ENCODE peak calls at places on chromosomes 1 and 21, in four cellular contexts. One of them, this sample, is unnamed.

GRCh38 chr1:172498858-172499257 is 34.1 kb upstream of the SUCO start:
- DNase-seq in trophoblast cell: no peak
- DNase-seq in H9: no peak
- DNase-seq in IMR-90: no peak
- DNase-seq in this sample: no peak

GRCh38 chr1:239718571-239718970 is 332.2 kb downstream of the CHRM3 start:
- DNase-seq in trophoblast cell: no peak
- DNase-seq in H9: no peak
- DNase-seq in IMR-90: no peak
- DNase-seq in this sample: no peak

GRCh38 chr1:90800012-90800717 is 83.1 kb upstream of the BARHL2 start:
- DNase-seq in trophoblast cell: no peak
- DNase-seq in H9: no peak
- DNase-seq in IMR-90: no peak
- DNase-seq in this sample: no peak

GRCh38 chr1:28437924-28438699 is 67.7 kb upstream of the RCC1 start:
- DNase-seq in trophoblast cell: peak
- DNase-seq in H9: peak
- DNase-seq in IMR-90: peak
- DNase-seq in this sample: peak

GRCh38 chr1:200183637-200184036 is 156.1 kb downstream of the NR5A2 start:
- DNase-seq in trophoblast cell: no peak
- DNase-seq in H9: no peak
- DNase-seq in IMR-90: no peak
- DNase-seq in this sample: no peak

GRCh38 chr1:229209386-229209785 is 61.5 kb upstream of the RAB4A start:
- DNase-seq in trophoblast cell: peak
- DNase-seq in H9: no peak
- DNase-seq in IMR-90: peak
- DNase-seq in this sample: no peak

GRCh38 chr1:154714638-154715037 is 106.7 kb upstream of the ADAR start:
- DNase-seq in trophoblast cell: peak
- DNase-seq in H9: no peak
- DNase-seq in IMR-90: peak
- DNase-seq in this sample: no peak

GRCh38 chr1:2316451-2316940 is 74.9 kb downstream of the MORN1 start:
- DNase-seq in trophoblast cell: peak
- DNase-seq in H9: no peak
- DNase-seq in IMR-90: peak
- DNase-seq in this sample: no peak

GRCh38 chr1:6870571-6870970 is 85.3 kb downstream of the CAMTA1 start:
- DNase-seq in trophoblast cell: no peak
- DNase-seq in H9: no peak
- DNase-seq in IMR-90: peak
- DNase-seq in this sample: no peak

GRCh38 chr1:180800945-180801344 is 111.8 kb upstream of the KIAA1614 start:
- DNase-seq in trophoblast cell: no peak
- DNase-seq in H9: no peak
- DNase-seq in IMR-90: no peak
- DNase-seq in this sample: no peak

GRCh38 chr1:63523738-63524137 is 413 bp downstream of the EFCAB7 start:
- DNase-seq in trophoblast cell: no peak
- DNase-seq in H9: no peak
- DNase-seq in IMR-90: no peak
- DNase-seq in this sample: no peak

GRCh38 chr21:30354308-30355005 is 6.1 kb upstream of the KRTAP23-1 start:
- DNase-seq in trophoblast cell: no peak
- DNase-seq in H9: no peak
- DNase-seq in IMR-90: no peak
- DNase-seq in this sample: no peak

GRCh38 chr1:75999034-75999433 is 66.8 kb upstream of the ASB17 start:
- DNase-seq in trophoblast cell: no peak
- DNase-seq in H9: no peak
- DNase-seq in IMR-90: no peak
- DNase-seq in this sample: no peak

GRCh38 chr1:64948905-64949833 is 17.2 kb downstream of the JAK1 start:
- DNase-seq in trophoblast cell: peak
- DNase-seq in H9: no peak
- DNase-seq in IMR-90: no peak
- DNase-seq in this sample: no peak

GRCh38 chr1:193275773-193276172 is 89.4 kb upstream of the B3GALT2 start:
- DNase-seq in trophoblast cell: no peak
- DNase-seq in H9: peak
- DNase-seq in IMR-90: no peak
- DNase-seq in this sample: no peak

GRCh38 chr1:184755226-184756065 is 788 bp upstream of the EDEM3 start:
- DNase-seq in trophoblast cell: peak
- DNase-seq in H9: no peak
- DNase-seq in IMR-90: no peak
- DNase-seq in this sample: no peak

GRCh38 chr1:47867447-47868347 is 129.5 kb downstream of the TRABD2B start:
- DNase-seq in trophoblast cell: no peak
- DNase-seq in H9: no peak
- DNase-seq in IMR-90: no peak
- DNase-seq in this sample: no peak

GRCh38 chr1:161801955-161802354 is 35.8 kb downstream of the ATF6 start:
- DNase-seq in trophoblast cell: no peak
- DNase-seq in H9: peak
- DNase-seq in IMR-90: no peak
- DNase-seq in this sample: no peak

GRCh38 chr21:38012700-38013099 is 96.4 kb upstream of the KCNJ6 start:
- DNase-seq in trophoblast cell: no peak
- DNase-seq in H9: no peak
- DNase-seq in IMR-90: no peak
- DNase-seq in this sample: no peak

GRCh38 chr1:19156676-19157075 is 53.4 kb downstream of the UBR4 start:
- DNase-seq in trophoblast cell: peak
- DNase-seq in H9: no peak
- DNase-seq in IMR-90: peak
- DNase-seq in this sample: no peak

GRCh38 chr1:79376106-79376505 is 369.6 kb upstream of the ADGRL4 start:
- DNase-seq in trophoblast cell: no peak
- DNase-seq in H9: no peak
- DNase-seq in IMR-90: no peak
- DNase-seq in this sample: no peak

GRCh38 chr1:235073331-235073967 is 55.2 kb downstream of the TOMM20 start:
- DNase-seq in trophoblast cell: peak
- DNase-seq in H9: no peak
- DNase-seq in IMR-90: no peak
- DNase-seq in this sample: no peak

GRCh38 chr1:235075955-235076308 is 52.7 kb downstream of the TOMM20 start:
- DNase-seq in trophoblast cell: no peak
- DNase-seq in H9: no peak
- DNase-seq in IMR-90: no peak
- DNase-seq in this sample: no peak

GRCh38 chr1:235075121-235075954 is 53.3 kb downstream of the TOMM20 start:
- DNase-seq in trophoblast cell: peak
- DNase-seq in H9: no peak
- DNase-seq in IMR-90: peak
- DNase-seq in this sample: no peak

GRCh38 chr1:235073968-235074334 is 54.7 kb downstream of the TOMM20 start:
- DNase-seq in trophoblast cell: peak
- DNase-seq in H9: no peak
- DNase-seq in IMR-90: no peak
- DNase-seq in this sample: no peak

GRCh38 chr1:235074335-235075120 is 54.1 kb downstream of the TOMM20 start:
- DNase-seq in trophoblast cell: peak
- DNase-seq in H9: no peak
- DNase-seq in IMR-90: peak
- DNase-seq in this sample: no peak
- H2BK120ac ChIP-seq in trophoblast cell: peak
- H2BK120ac ChIP-seq in H9: no peak
- H2BK120ac ChIP-seq in IMR-90: peak
- H2BK120ac ChIP-seq in this sample: no peak

GRCh38 chr1:244735404-244735803 is 82.5 kb downstream of the DESI2 start:
- DNase-seq in trophoblast cell: peak
- DNase-seq in H9: peak
- DNase-seq in IMR-90: peak
- DNase-seq in this sample: no peak
- H2BK120ac ChIP-seq in trophoblast cell: peak
- H2BK120ac ChIP-seq in H9: no peak
- H2BK120ac ChIP-seq in IMR-90: peak
- H2BK120ac ChIP-seq in this sample: no peak

GRCh38 chr1:8343464-8344001 is 25.6 kb downstream of the SLC45A1 start:
- DNase-seq in trophoblast cell: peak
- DNase-seq in H9: peak
- DNase-seq in IMR-90: peak
- DNase-seq in this sample: no peak
- H2BK120ac ChIP-seq in trophoblast cell: peak
- H2BK120ac ChIP-seq in H9: no peak
- H2BK120ac ChIP-seq in IMR-90: peak
- H2BK120ac ChIP-seq in this sample: no peak

GRCh38 chr1:12637693-12638092 is 6.2 kb upstream of the AADACL4 start:
- DNase-seq in trophoblast cell: no peak
- DNase-seq in H9: no peak
- DNase-seq in IMR-90: no peak
- DNase-seq in this sample: no peak
- H2BK120ac ChIP-seq in trophoblast cell: no peak
- H2BK120ac ChIP-seq in H9: no peak
- H2BK120ac ChIP-seq in IMR-90: no peak
- H2BK120ac ChIP-seq in this sample: no peak

DNA sequence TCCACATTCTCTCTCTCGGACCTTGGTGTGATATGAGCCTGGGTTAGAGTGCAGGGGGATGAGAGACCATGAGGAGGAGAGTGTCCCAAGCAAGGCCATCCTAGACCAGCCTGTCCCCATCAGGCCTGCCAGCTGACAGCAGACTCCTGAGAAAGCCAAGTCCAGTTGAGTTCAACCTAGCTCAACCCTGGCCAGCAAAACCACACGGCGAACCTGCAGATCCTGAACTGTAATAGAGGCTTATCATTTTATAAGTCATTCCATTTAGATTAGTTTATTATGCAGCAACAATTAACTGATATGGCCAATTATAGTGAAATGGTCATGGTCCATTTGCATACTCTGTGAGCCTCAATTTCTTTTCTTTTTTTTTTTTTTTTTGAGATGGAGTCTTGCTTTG is 36.4 kb upstream of the ARHGEF10L start:
- DNase-seq in trophoblast cell: no peak
- DNase-seq in H9: no peak
- DNase-seq in IMR-90: no peak
- DNase-seq in this sample: no peak
- H2BK120ac ChIP-seq in trophoblast cell: no peak
- H2BK120ac ChIP-seq in H9: no peak
- H2BK120ac ChIP-seq in IMR-90: no peak
- H2BK120ac ChIP-seq in this sample: no peak

GRCh38 chr1:157646144-157646543 is 48.3 kb upstream of the FCRL4 start:
- DNase-seq in trophoblast cell: no peak
- DNase-seq in H9: no peak
- DNase-seq in IMR-90: no peak
- DNase-seq in this sample: no peak
- H2BK120ac ChIP-seq in trophoblast cell: no peak
- H2BK120ac ChIP-seq in H9: no peak
- H2BK120ac ChIP-seq in IMR-90: no peak
- H2BK120ac ChIP-seq in this sample: no peak

GRCh38 chr21:43333301-43334062 is 93.4 kb downstream of the SIK1 start:
- DNase-seq in trophoblast cell: peak
- DNase-seq in H9: peak
- DNase-seq in IMR-90: peak
- DNase-seq in this sample: peak
- H2BK120ac ChIP-seq in trophoblast cell: peak
- H2BK120ac ChIP-seq in H9: no peak
- H2BK120ac ChIP-seq in IMR-90: peak
- H2BK120ac ChIP-seq in this sample: peak

GRCh38 chr1:206963740-206964139 is 6.5 kb downstream of the FCAMR start:
- DNase-seq in trophoblast cell: no peak
- DNase-seq in H9: no peak
- DNase-seq in IMR-90: no peak
- DNase-seq in this sample: no peak
- H2BK120ac ChIP-seq in trophoblast cell: no peak
- H2BK120ac ChIP-seq in H9: no peak
- H2BK120ac ChIP-seq in IMR-90: no peak
- H2BK120ac ChIP-seq in this sample: no peak

DNA sequence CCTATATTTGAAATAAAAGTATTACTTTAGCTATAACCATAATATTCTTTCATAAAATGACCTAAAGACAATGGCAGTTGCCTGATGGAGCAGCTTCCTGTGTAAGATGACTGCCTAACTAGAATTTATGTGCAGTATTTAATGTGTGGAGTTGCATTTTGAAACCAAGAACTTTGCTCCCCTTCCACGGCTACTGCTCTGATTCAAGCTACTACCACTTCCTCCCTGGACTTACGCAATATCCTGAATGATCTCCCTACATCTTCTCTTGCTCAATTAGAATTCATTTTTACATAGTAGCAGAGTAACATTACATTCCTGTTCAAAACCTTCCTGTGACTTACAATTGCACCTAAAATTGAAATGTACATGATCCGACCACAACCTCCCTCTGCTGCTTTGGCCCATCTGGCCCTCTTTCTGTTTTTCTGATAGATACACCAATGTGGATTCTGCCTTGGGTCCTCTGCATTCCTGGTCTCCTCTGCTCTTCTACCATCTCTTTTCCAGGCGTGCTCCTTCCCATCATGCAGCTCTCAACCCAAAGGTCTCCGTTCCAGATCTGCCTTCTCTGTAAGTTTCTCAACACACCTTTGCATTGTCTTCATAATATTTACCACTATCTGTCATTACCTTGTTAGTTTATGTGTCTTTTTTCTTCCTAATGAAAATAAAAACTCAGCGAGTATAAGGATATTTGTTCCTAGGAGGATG is 47.4 kb upstream of the USP25 start:
- DNase-seq in trophoblast cell: no peak
- DNase-seq in H9: no peak
- DNase-seq in IMR-90: peak
- DNase-seq in this sample: no peak
- H2BK120ac ChIP-seq in trophoblast cell: peak
- H2BK120ac ChIP-seq in H9: no peak
- H2BK120ac ChIP-seq in IMR-90: peak
- H2BK120ac ChIP-seq in this sample: no peak

DNA sequence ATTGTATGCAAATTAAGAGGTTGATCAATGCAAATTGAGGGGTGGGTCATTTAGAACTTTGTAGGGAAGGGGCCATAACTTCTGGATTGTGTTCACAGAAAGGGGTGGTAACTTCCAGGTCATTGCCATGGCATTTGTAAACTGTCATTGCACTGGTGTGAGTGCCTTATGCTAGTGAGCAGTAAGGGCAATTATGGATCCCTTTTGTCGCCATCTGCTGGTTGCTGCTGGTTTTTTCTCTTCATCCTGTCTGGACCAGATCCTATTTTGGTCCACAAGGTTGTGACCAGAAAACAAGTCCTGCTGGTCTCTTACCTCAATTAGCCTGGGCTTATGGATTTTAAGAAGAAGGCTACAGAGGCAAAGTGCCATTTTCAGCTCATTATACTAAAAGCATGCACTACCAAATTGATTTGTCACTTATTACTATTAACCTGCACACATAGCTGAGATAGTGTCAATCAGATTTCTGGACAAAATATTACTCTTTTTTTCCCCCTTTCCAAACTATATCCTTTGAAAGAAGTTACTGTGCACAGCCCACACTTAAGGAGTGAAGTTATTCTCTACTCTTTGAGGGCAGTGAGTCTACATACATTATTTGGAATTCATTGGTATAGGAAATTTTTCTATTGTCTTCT is 196.2 kb downstream of the ZC3H11B start:
- DNase-seq in trophoblast cell: peak
- DNase-seq in H9: peak
- DNase-seq in IMR-90: peak
- DNase-seq in this sample: peak
- H2BK120ac ChIP-seq in trophoblast cell: no peak
- H2BK120ac ChIP-seq in H9: no peak
- H2BK120ac ChIP-seq in IMR-90: no peak
- H2BK120ac ChIP-seq in this sample: no peak

This sample was measured in neuronal stem cell.